ENCODE peak calls at places on chromosomes 13 and 19, in five cellular contexts. One of them, this sample, is unnamed.

GRCh38 chr13:24141333-24141910 is 19.1 kb upstream of the SPATA13 start:
- DNase-seq in cardiac fibroblast: no peak
- DNase-seq in pancreas: no peak
- DNase-seq in GM12865: no peak
- DNase-seq in OCI-LY7: no peak
- DNase-seq in this sample: no peak

GRCh38 chr19:5213667-5214066 is 126.9 kb downstream of the PTPRS start:
- DNase-seq in GM12865: no peak
- DNase-seq in cardiac fibroblast: no peak
- DNase-seq in pancreas: no peak
- DNase-seq in OCI-LY7: no peak
- DNase-seq in this sample: no peak

GRCh38 chr13:64723735-64724134 is 2506.4 kb downstream of the PCDH9 start:
- DNase-seq in GM12865: no peak
- DNase-seq in pancreas: no peak
- DNase-seq in cardiac fibroblast: peak
- DNase-seq in OCI-LY7: no peak
- DNase-seq in this sample: peak

GRCh38 chr19:50486823-50487515 is 10.3 kb upstream of the GARIN5A start:
- DNase-seq in GM12865: peak
- DNase-seq in OCI-LY7: peak
- DNase-seq in pancreas: no peak
- DNase-seq in cardiac fibroblast: peak
- DNase-seq in this sample: no peak

GRCh38 chr19:56595548-56595899 is 422 bp downstream of the ZNF71 start:
- DNase-seq in OCI-LY7: no peak
- DNase-seq in pancreas: no peak
- DNase-seq in GM12865: no peak
- DNase-seq in cardiac fibroblast: no peak
- DNase-seq in this sample: no peak

GRCh38 chr13:100392709-100393630 is 195.6 kb downstream of the GGACT start:
- DNase-seq in cardiac fibroblast: peak
- DNase-seq in GM12865: peak
- DNase-seq in pancreas: peak
- DNase-seq in OCI-LY7: no peak
- DNase-seq in this sample: peak

GRCh38 chr13:95201814-95202521 is 99.3 kb downstream of the ABCC4 start:
- DNase-seq in cardiac fibroblast: peak
- DNase-seq in pancreas: no peak
- DNase-seq in OCI-LY7: no peak
- DNase-seq in GM12865: no peak
- DNase-seq in this sample: no peak

GRCh38 chr19:52734340-52734892 is 428 bp downstream of the ZNF611 start:
- DNase-seq in OCI-LY7: no peak
- DNase-seq in pancreas: no peak
- DNase-seq in GM12865: no peak
- DNase-seq in cardiac fibroblast: peak
- DNase-seq in this sample: no peak

GRCh38 chr13:73107459-73107858 is 48.7 kb downstream of the KLF5 start:
- DNase-seq in GM12865: no peak
- DNase-seq in cardiac fibroblast: no peak
- DNase-seq in pancreas: no peak
- DNase-seq in OCI-LY7: no peak
- DNase-seq in this sample: no peak

GRCh38 chr19:29606420-29606747 is 301 bp downstream of the POP4 start:
- DNase-seq in GM12865: no peak
- DNase-seq in OCI-LY7: no peak
- DNase-seq in cardiac fibroblast: no peak
- DNase-seq in pancreas: no peak
- DNase-seq in this sample: no peak

DNA sequence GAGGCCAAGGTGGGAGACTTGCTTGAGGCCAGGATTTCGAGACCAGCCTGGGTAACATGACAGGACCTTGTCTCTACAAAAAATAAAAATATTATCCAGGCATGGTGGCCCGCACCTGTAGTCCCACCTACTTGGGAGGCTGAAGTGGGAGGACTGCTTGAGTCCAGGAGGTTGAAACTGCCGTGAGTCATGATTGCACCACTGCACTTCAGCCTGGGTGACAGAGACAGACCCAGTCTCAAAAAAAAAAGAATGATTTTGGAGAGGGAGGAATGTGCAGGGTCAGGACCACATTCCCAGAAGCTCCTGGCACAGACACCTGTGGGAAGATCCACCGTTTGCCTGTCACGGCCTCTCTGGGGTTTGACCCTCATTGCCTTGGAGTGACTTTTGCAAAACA is 9.3 kb upstream of the BAX start:
- DNase-seq in GM12865: no peak
- DNase-seq in pancreas: no peak
- DNase-seq in cardiac fibroblast: no peak
- DNase-seq in OCI-LY7: no peak
- DNase-seq in this sample: no peak
- TF ChIP-seq CTCF in GM12865: no peak
- TF ChIP-seq CTCF in pancreas: no peak
- TF ChIP-seq CTCF in cardiac fibroblast: no peak
- TF ChIP-seq CTCF in OCI-LY7: no peak
- TF ChIP-seq CTCF in this sample: no peak

GRCh38 chr13:40611004-40611403 is 55.4 kb downstream of the FOXO1 start:
- DNase-seq in cardiac fibroblast: no peak
- DNase-seq in OCI-LY7: no peak
- DNase-seq in GM12865: no peak
- DNase-seq in pancreas: no peak
- DNase-seq in this sample: no peak

GRCh38 chr13:40615619-40616018 is 50.8 kb downstream of the FOXO1 start:
- DNase-seq in pancreas: no peak
- DNase-seq in GM12865: no peak
- DNase-seq in OCI-LY7: no peak
- DNase-seq in cardiac fibroblast: no peak
- DNase-seq in this sample: no peak

GRCh38 chr13:40611635-40612422 is 54.6 kb downstream of the FOXO1 start:
- DNase-seq in pancreas: no peak
- DNase-seq in OCI-LY7: no peak
- DNase-seq in GM12865: no peak
- DNase-seq in cardiac fibroblast: no peak
- DNase-seq in this sample: no peak

GRCh38 chr13:40613192-40613818 is 53.1 kb downstream of the FOXO1 start:
- DNase-seq in cardiac fibroblast: no peak
- DNase-seq in GM12865: peak
- DNase-seq in pancreas: peak
- DNase-seq in OCI-LY7: peak
- DNase-seq in this sample: no peak

DNA sequence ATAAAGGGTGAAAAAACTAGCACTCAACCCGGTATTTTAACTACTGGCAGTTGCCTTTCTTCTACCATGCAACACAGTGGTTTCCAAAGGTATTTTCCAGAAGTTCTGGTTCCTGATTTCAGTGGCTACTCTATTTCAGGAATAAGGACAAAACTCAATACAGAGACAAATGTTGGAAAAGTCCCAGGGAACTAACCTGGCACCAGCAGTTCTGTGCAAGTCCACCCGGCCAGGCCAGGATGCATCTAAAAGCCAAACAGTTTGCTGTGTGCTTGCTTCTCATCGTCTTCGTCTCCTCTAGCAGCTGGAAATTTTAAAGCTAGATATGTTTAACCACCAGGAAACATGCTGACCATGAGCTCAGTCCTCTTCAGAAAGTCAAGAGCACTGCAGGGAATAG is 52.5 kb downstream of the FOXO1 start:
- DNase-seq in OCI-LY7: no peak
- DNase-seq in pancreas: no peak
- DNase-seq in cardiac fibroblast: no peak
- DNase-seq in GM12865: no peak
- DNase-seq in this sample: no peak
- H3K4me3 ChIP-seq in OCI-LY7: no peak
- H3K4me3 ChIP-seq in pancreas: no peak
- H3K4me3 ChIP-seq in cardiac fibroblast: no peak
- H3K4me3 ChIP-seq in GM12865: peak
- H3K4me3 ChIP-seq in this sample: no peak

DNA sequence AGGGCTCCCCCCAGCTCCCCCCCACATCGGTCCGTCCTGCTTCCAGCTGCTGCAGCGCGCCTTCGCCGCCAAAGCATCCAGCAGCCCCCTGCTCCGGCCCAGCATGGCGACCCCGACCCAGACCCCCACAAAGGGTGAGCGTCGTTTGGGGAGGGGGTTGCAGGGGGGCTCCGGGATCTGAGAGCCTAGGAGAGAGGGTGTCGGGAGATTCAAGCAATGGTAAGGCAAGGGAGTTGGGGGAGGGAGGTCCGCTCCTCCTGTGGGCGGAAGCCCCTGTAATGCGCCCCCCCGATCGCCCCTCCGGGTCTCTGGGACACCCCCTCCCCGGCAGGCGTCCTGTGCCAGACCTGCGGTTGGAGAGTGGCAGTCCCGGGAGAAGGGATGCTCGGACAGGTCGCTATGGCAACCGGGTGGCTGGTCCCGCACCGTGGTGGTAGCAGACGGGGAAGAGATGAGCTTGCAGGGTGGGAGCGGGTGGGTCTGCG is at the start of gene FXYD7:
- DNase-seq in OCI-LY7: no peak
- DNase-seq in pancreas: peak
- DNase-seq in cardiac fibroblast: no peak
- DNase-seq in GM12865: no peak
- DNase-seq in this sample: no peak
- TF ChIP-seq CTCF in OCI-LY7: no peak
- TF ChIP-seq CTCF in pancreas: no peak
- TF ChIP-seq CTCF in cardiac fibroblast: no peak
- TF ChIP-seq CTCF in GM12865: no peak
- TF ChIP-seq CTCF in this sample: no peak

GRCh38 chr19:58499021-58499927 is 12.5 kb downstream of the SLC27A5 start:
- DNase-seq in GM12865: peak
- DNase-seq in OCI-LY7: peak
- DNase-seq in pancreas: peak
- DNase-seq in cardiac fibroblast: peak
- DNase-seq in this sample: peak

GRCh38 chr19:58498316-58499020 is 13.3 kb downstream of the SLC27A5 start:
- DNase-seq in OCI-LY7: no peak
- DNase-seq in pancreas: peak
- DNase-seq in cardiac fibroblast: no peak
- DNase-seq in GM12865: peak
- DNase-seq in this sample: no peak

GRCh38 chr19:58497634-58498170 is 14.1 kb downstream of the SLC27A5 start:
- DNase-seq in pancreas: no peak
- DNase-seq in OCI-LY7: no peak
- DNase-seq in cardiac fibroblast: no peak
- DNase-seq in GM12865: no peak
- DNase-seq in this sample: no peak

DNA sequence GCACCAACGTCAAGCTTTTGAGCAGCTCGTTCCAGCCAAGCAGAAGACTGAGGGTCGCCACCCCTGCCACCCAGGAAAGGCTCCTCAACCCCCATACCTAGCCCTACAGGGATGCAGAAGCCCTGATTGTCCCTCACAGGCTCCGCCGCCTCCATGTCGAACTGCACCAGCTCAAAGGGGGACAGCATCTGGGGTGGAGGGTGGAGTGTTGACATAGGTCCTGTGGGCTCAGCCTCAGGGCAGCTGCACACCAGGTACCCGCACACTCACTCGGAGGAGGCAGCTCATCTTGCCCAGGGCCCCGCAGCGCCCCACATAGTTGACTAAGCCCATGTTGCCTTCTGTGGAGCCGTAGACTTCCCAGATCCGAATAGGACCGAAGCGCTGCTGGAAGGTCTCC is 11.6 kb downstream of the SLC27A5 start:
- DNase-seq in pancreas: no peak
- DNase-seq in GM12865: no peak
- DNase-seq in OCI-LY7: no peak
- DNase-seq in cardiac fibroblast: no peak
- DNase-seq in this sample: no peak
- H3K4me3 ChIP-seq in pancreas: peak
- H3K4me3 ChIP-seq in GM12865: no peak
- H3K4me3 ChIP-seq in OCI-LY7: peak
- H3K4me3 ChIP-seq in cardiac fibroblast: no peak
- H3K4me3 ChIP-seq in this sample: no peak

GRCh38 chr13:65965496-65965895 is 1264.6 kb downstream of the PCDH9 start:
- DNase-seq in OCI-LY7: no peak
- DNase-seq in pancreas: no peak
- DNase-seq in GM12865: no peak
- DNase-seq in cardiac fibroblast: peak
- DNase-seq in this sample: no peak

GRCh38 chr13:65964672-65965071 is 1265.5 kb downstream of the PCDH9 start:
- DNase-seq in cardiac fibroblast: no peak
- DNase-seq in OCI-LY7: no peak
- DNase-seq in GM12865: no peak
- DNase-seq in pancreas: no peak
- DNase-seq in this sample: no peak

GRCh38 chr13:65971541-65971940 is 1258.6 kb downstream of the PCDH9 start:
- DNase-seq in cardiac fibroblast: no peak
- DNase-seq in OCI-LY7: no peak
- DNase-seq in GM12865: no peak
- DNase-seq in pancreas: no peak
- DNase-seq in this sample: no peak

DNA sequence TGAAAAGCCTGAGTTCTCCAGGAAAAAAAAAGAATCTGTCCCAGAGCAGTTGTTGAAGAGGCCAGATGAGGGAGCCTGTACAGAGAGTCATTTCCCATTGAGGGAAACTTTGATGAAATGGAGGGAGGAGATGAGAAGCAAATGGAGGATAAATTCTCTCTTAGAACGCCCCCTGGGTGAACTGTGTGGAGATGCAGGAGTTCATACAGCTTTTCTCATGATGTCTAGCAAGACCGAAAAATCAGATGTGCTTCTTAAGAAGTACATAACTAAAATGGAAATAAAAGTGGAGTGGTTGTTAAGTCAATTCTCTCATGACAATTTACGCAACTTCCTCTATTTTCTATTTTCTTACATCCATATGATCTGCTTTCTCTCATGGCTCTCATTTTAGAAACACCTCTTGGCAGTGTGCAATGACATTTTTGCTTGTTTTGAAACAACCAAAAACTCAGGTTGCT is 1263.1 kb downstream of the PCDH9 start:
- DNase-seq in pancreas: no peak
- DNase-seq in cardiac fibroblast: peak
- DNase-seq in OCI-LY7: peak
- DNase-seq in GM12865: peak
- DNase-seq in this sample: peak
- TF ChIP-seq CTCF in pancreas: no peak
- TF ChIP-seq CTCF in cardiac fibroblast: peak
- TF ChIP-seq CTCF in OCI-LY7: peak
- TF ChIP-seq CTCF in GM12865: no peak
- TF ChIP-seq CTCF in this sample: peak